ENCODE peak calls at places on chromosomes 13 and 19, in seven cellular contexts. N is bronchial epithelial cell, P is GM12864, Y is psoas muscle, Q is GM06990, K is tibial artery, S is brain microvascular endothelial cell. F is an unnamed sample.

GRCh38 chr19:21474671-21475181 is 30.7 kb upstream of the ZNF429 start:
- DNase-seq in N (no peak), P (peak), Y (peak), Q (peak), K (peak), S (peak), F (peak)

GRCh38 chr13:35475131-35475959 is 1.1 kb downstream of the MAB21L1 start:
- DNase-seq in N (peak), P (no peak), Y (peak), Q (no peak), K (peak), S (peak), F (peak)

GRCh38 chr13:23615677-23616076 is 45.5 kb downstream of the TNFRSF19 start:
- DNase-seq in N (no peak), P (no peak), Y (no peak), Q (no peak), K (no peak), S (no peak), F (no peak)

GRCh38 chr19:57620673-57621348 is 6.8 kb downstream of the ZNF134 start:
- DNase-seq in N (no peak), P (no peak), Y (no peak), Q (no peak), K (no peak), S (no peak), F (no peak)

GRCh38 chr19:7790416-7790815 is 27.4 kb downstream of the CLEC4M start:
- DNase-seq in N (no peak), P (no peak), Y (no peak), Q (no peak), K (no peak), S (no peak), F (no peak)

GRCh38 chr13:20489185-20489820 is 36.4 kb downstream of the CRYL1 start:
- DNase-seq in N (peak), P (peak), Y (no peak), Q (no peak), K (no peak), S (peak), F (peak)

GRCh38 chr13:59689057-59689456 is 474.7 kb downstream of the DIAPH3 start:
- DNase-seq in N (no peak), P (no peak), Y (no peak), Q (no peak), K (no peak), S (no peak), F (no peak)

GRCh38 chr19:3459322-3459881 is 20.9 kb downstream of the SMIM24 start:
- DNase-seq in N (no peak), P (no peak), Y (peak), Q (no peak), K (peak), S (peak), F (no peak)

GRCh38 chr13:78022164-78022877 is 103.7 kb upstream of the EDNRB start:
- DNase-seq in N (peak), P (peak), Y (no peak), Q (peak), K (no peak), S (peak), F (peak)

GRCh38 chr19:5447700-5448311 is 7.4 kb upstream of the ZNRF4 start:
- DNase-seq in N (peak), P (no peak), Y (no peak), Q (no peak), K (no peak), S (no peak), F (no peak)

GRCh38 chr19:55259540-55260210 is 858 bp upstream of the PPP6R1 start:
- DNase-seq in N (no peak), P (no peak), Y (no peak), Q (no peak), K (no peak), S (no peak), F (no peak)

GRCh38 chr13:103315701-103316100 is 249.5 kb upstream of the SLC10A2 start:
- DNase-seq in N (peak), P (no peak), Y (no peak), Q (no peak), K (no peak), S (no peak), F (no peak)

GRCh38 chr19:3698386-3698950 is 1.8 kb downstream of the PIP5K1C start:
- DNase-seq in N (no peak), P (no peak), Y (no peak), Q (no peak), K (no peak), S (no peak), F (peak)

GRCh38 chr19:1465191-1466016 is 13.6 kb downstream of the C19orf25 start:
- DNase-seq in N (peak), P (no peak), Y (peak), Q (no peak), K (no peak), S (no peak), F (peak)
- TF ChIP-seq CTCF in N (peak), P (peak), Y (peak), Q (peak), K (peak), S (peak), F (peak)

GRCh38 chr13:76632388-76633044 is 253.7 kb downstream of the KCTD12 start:
- DNase-seq in N (no peak), P (no peak), Y (no peak), Q (no peak), K (no peak), S (no peak), F (no peak)
- TF ChIP-seq CTCF in N (no peak), P (no peak), Y (no peak), Q (no peak), K (no peak), S (no peak), F (no peak)

GRCh38 chr13:76036176-76036575 is 400.0 kb downstream of the LMO7 start:
- DNase-seq in N (no peak), P (no peak), Y (no peak), Q (no peak), K (no peak), S (no peak), F (no peak)

GRCh38 chr13:76043882-76044281 is 407.8 kb downstream of the LMO7 start:
- DNase-seq in N (peak), P (no peak), Y (no peak), Q (no peak), K (no peak), S (no peak), F (no peak)

GRCh38 chr13:76035711-76036110 is 399.6 kb downstream of the LMO7 start:
- DNase-seq in N (peak), P (no peak), Y (no peak), Q (no peak), K (no peak), S (peak), F (no peak)

DNA sequence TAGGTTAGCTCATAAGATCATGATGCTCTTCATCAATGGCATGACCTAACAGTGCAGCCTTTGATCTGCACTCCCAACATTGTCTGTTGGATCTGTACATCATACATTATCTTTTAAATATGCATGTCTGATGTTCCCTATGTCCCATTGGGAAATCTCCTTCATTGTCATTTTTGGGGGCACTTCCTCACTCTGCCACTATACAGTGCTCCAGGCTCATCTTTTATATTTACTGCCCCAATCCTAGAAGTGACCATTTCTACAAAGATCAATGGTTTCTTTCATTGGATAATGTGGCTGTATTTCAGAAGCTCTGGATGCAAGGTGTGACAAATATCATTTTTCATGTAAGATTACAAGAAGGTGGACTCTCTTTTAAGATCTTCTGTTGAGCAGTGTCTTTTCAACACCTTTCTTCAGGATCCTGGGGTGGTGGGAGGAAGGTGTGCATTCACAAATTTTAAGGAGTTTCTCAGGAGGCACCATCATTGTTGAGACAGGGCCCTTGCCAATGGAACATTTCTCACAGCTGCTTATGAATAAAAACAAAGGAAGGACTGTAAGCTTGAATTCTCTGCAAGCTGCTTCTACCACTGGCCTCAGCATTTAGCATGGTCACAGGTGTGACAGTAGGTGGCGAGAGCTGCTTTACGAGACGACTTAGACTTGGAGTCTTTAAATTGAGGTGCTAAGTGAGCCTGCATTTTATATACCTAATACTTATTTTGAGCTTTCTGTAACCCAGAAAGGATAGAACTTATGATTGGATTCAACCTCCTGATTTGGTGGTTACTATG is 403.0 kb downstream of the LMO7 start:
- DNase-seq in N (no peak), P (no peak), Y (no peak), Q (no peak), K (no peak), S (no peak), F (no peak)
- TF ChIP-seq CTCF in N (no peak), P (no peak), Y (no peak), Q (no peak), K (no peak), S (peak), F (peak)

GRCh38 chr13:100789481-100789880 is 114.9 kb upstream of the TMTC4 start:
- DNase-seq in N (peak), P (no peak), Y (no peak), Q (no peak), K (no peak), S (peak), F (no peak)
- TF ChIP-seq CTCF in N (no peak), P (no peak), Y (no peak), Q (no peak), K (no peak), S (no peak), F (no peak)

DNA sequence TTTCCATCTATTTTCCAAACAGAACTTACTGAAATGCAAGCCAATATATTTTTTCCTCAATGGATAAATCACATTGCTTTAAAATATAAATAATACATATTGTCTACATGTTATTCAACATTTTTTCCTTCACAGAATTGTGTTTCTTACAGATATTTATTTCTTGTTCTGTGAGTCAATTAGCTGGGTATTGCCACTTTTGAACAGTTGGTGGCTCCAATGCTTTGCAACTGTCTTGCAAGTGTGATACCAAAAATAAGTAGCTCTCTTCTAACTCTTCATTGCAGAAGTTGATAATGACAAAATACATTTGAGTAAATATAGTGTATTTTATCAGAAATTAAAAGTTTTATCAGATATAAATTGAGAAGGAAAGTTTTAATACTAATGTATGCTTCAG is 17.1 kb upstream of the GPC5 start:
- DNase-seq in N (peak), P (no peak), Y (no peak), Q (no peak), K (no peak), S (peak), F (no peak)
- TF ChIP-seq CTCF in N (no peak), P (no peak), Y (no peak), Q (peak), K (peak), S (peak), F (peak)

GRCh38 chr13:75687145-75687763 is 51.1 kb downstream of the LMO7 start:
- DNase-seq in N (peak), P (no peak), Y (no peak), Q (no peak), K (no peak), S (peak), F (no peak)
- TF ChIP-seq CTCF in N (peak), P (peak), Y (peak), Q (peak), K (peak), S (peak), F (peak)

DNA sequence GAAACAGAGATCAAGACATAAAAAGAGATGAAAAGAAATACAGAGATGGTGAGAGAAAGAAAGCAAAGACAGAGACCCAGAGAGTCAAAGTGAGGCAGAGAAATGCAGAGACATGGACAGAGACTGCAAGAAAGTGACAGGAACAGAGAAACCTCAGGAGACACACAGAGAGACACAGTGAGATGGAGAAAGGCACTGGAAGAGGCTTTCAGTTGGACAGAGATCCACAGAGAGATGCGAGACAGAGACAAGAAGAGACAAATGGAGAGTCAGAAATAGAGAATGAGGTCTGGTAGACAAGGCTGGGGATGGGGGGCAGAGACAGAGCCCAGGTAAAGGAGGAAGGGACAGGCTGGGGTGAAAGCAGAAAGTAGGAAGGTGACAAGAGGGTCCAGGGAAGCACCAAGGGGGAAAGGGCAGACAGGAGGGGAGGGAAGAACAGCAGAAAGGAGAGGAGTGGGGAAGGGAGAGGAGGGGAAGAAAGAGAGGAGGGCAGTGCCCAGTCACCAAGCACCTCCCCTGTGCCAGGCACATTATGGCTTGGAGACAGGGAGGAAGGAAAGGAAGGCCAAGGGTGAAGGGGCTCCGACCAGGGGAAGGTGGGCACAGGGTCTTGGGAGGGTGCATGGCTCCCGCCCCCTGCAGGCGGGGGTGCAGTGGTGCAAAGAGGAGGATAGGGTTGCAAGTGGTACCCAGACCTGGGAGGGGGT is 38.5 kb downstream of the DEDD2 start:
- DNase-seq in N (no peak), P (no peak), Y (no peak), Q (no peak), K (no peak), S (no peak), F (no peak)
- TF ChIP-seq CTCF in N (peak), P (peak), Y (no peak), Q (peak), K (no peak), S (peak), F (peak)

GRCh38 chr13:91111476-91112190 is 235.9 kb upstream of the MIR17HG start:
- DNase-seq in N (no peak), P (no peak), Y (no peak), Q (no peak), K (no peak), S (no peak), F (no peak)
- TF ChIP-seq CTCF in N (no peak), P (no peak), Y (no peak), Q (no peak), K (no peak), S (no peak), F (no peak)

F was measured in GM13977.